ENCODE peak calls at places on chromosomes 5 and 9, in five cellular contexts. X is H1, B is HCT116, Y is GM12878, T is K562. E is an unnamed sample.

GRCh38 chr5:119022017-119022745 is 33.8 kb upstream of the DTWD2 start:
- DNase-seq in X (no peak), B (no peak), Y (no peak), T (peak), E (no peak)

GRCh38 chr9:117097761-117098160 is 317.1 kb downstream of the ASTN2 start:
- DNase-seq in X (no peak), B (no peak), Y (no peak), T (no peak), E (no peak)

GRCh38 chr5:6522983-6523382 is 74.3 kb downstream of the UBE2QL1 start:
- DNase-seq in X (no peak), B (no peak), Y (no peak), T (no peak), E (no peak)

GRCh38 chr5:11050596-11051304 is 289.7 kb upstream of the DAP start:
- DNase-seq in X (no peak), B (no peak), Y (no peak), T (no peak), E (no peak)

GRCh38 chr9:91515074-91515687 is 91.5 kb upstream of the NFIL3 start:
- DNase-seq in X (no peak), B (no peak), Y (peak), T (peak), E (no peak)

GRCh38 chr5:39854771-39855170 is 430.0 kb upstream of the DAB2 start:
- DNase-seq in X (no peak), B (no peak), Y (no peak), T (no peak), E (no peak)

GRCh38 chr5:33657804-33658435 is 217.2 kb downstream of the TARS1 start:
- DNase-seq in X (peak), B (no peak), Y (no peak), T (no peak), E (no peak)

GRCh38 chr5:158952951-158953350 is 146.8 kb downstream of the EBF1 start:
- DNase-seq in X (no peak), B (no peak), Y (no peak), T (no peak), E (no peak)

GRCh38 chr9:89684912-89685636 is 80.3 kb downstream of the GADD45G start:
- DNase-seq in X (no peak), B (no peak), Y (no peak), T (no peak), E (no peak)

GRCh38 chr5:171242521-171242920 is 66.5 kb upstream of the TLX3 start:
- DNase-seq in X (no peak), B (no peak), Y (no peak), T (no peak), E (no peak)

GRCh38 chr5:125199968-125200841 is 453.8 kb upstream of the ZNF608 start:
- DNase-seq in X (no peak), B (no peak), Y (no peak), T (no peak), E (no peak)

GRCh38 chr5:142357469-142358090 is 32.8 kb upstream of the SPRY4 start:
- DNase-seq in X (no peak), B (no peak), Y (no peak), T (no peak), E (no peak)

GRCh38 chr5:123665822-123666371 is 153.9 kb downstream of the CSNK1G3 start:
- DNase-seq in X (no peak), B (peak), Y (no peak), T (no peak), E (no peak)

GRCh38 chr5:123672067-123672466 is 160.1 kb downstream of the CSNK1G3 start:
- DNase-seq in X (no peak), B (no peak), Y (no peak), T (no peak), E (no peak)

GRCh38 chr5:123673107-123673506 is 161.1 kb downstream of the CSNK1G3 start:
- DNase-seq in X (no peak), B (no peak), Y (no peak), T (no peak), E (peak)

GRCh38 chr5:123670981-123671557 is 159.1 kb downstream of the CSNK1G3 start:
- DNase-seq in X (peak), B (peak), Y (no peak), T (peak), E (peak)
- TF ChIP-seq RAD21 in X (peak), B (peak), Y (peak), T (peak), E (peak)

GRCh38 chr9:72211047-72211446 is 61.8 kb downstream of the GDA start:
- DNase-seq in X (no peak), B (no peak), Y (no peak), T (no peak), E (no peak)
- TF ChIP-seq SRF in X (no peak), B (no peak), Y (no peak), T (no peak), E (no peak)

GRCh38 chr9:37039065-37039464 is 5.0 kb upstream of the PAX5 start:
- DNase-seq in X (no peak), B (no peak), Y (no peak), T (no peak), E (no peak)

GRCh38 chr9:37036237-37037136 is 2.4 kb upstream of the PAX5 start:
- DNase-seq in X (no peak), B (no peak), Y (no peak), T (no peak), E (no peak)

GRCh38 chr9:37037744-37038640 is 3.9 kb upstream of the PAX5 start:
- DNase-seq in X (no peak), B (no peak), Y (no peak), T (no peak), E (no peak)

GRCh38 chr9:37035472-37036236 is 1.6 kb upstream of the PAX5 start:
- DNase-seq in X (no peak), B (no peak), Y (no peak), T (no peak), E (no peak)

GRCh38 chr9:37037137-37037743 is 3.2 kb upstream of the PAX5 start:
- DNase-seq in X (no peak), B (no peak), Y (no peak), T (no peak), E (no peak)
- H3K9ac ChIP-seq in X (no peak), B (no peak), Y (peak), T (no peak), E (no peak)

DNA sequence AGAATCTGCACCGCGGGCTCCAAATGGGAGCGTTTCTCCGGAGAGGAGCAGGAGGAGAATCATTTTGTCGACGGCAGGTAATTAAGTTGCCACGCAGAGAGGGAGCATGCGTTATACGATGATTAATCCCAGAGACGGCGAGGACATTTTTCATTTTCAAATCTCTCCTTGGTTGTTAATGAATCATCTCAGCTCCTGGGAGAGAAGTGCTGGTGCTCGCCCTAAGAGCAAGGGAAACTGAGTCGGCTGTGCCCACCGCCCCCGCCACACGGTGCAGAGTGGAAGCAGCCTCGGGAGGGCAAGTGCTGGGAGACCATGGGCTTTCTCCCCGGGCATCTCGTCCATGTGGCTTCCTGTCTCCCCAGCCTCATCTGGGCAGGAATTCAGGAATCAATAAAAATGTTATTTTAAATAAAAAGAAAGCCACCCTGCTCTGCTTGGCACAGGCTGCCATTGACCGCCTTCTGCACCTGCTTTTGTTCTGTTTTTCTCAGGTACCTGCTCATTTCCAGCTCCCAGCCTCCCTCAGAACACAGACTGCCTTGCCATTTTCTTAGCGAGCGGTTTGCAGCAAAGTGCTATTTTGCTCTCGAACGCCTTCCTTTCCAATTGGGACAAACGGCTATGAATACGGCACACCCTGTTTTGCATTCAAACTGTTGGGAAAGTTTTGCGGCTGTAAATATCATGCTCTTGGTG is 24.9 kb upstream of the FCN1 start:
- DNase-seq in X (no peak), B (no peak), Y (no peak), T (no peak), E (no peak)
- TF ChIP-seq RAD21 in X (no peak), B (no peak), Y (no peak), T (no peak), E (no peak)

DNA sequence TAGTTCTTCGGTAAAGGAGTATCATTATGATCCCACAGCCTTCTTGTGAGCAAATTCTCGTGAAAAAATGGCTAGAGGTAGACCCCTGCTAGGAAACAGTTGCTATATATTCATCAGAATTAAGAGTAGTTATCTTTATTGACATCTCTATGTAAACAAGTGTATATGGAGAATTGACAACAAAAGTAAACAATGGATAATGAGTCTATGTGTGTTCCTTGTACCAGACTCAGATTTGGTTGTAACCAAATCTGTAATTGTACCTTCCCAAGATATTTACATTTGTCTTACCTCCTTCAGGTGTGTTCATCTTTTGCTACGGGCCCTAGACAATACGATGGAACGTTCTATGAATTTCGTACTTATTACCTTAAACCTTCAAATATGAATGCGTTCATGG is 2.1 kb downstream of the NIPSNAP3B start:
- DNase-seq in X (no peak), B (no peak), Y (no peak), T (no peak), E (no peak)
- TF ChIP-seq SRF in X (no peak), B (no peak), Y (no peak), T (no peak), E (no peak)